ENCODE peak calls at places on chromosomes 11 and 22, in ten cellular contexts. L is SK-N-SH, P is transverse colon, W is HCT116, X is breast epithelium, V is suprapubic skin, A is spleen, B is GM23338, C is GM12878, T is esophagus muscularis mucosa. Q is an unnamed sample.

GRCh38 chr11:114477946-114478537 is 38.8 kb downstream of the REXO2 start:
- DNase-seq in L (no peak), P (no peak), W (no peak), X (no peak), V (no peak), A (no peak), B (peak), C (no peak), T (no peak), Q (no peak)

GRCh38 chr22:44680481-44680894 is 21.5 kb upstream of the PRR5 start:
- DNase-seq in L (peak), P (no peak), W (no peak), X (no peak), V (no peak), A (no peak), B (no peak), C (no peak), T (no peak), Q (no peak)

GRCh38 chr11:91871048-91871447 is 353.6 kb upstream of the FAT3 start:
- DNase-seq in L (no peak), P (no peak), W (no peak), X (no peak), V (no peak), A (no peak), B (no peak), C (no peak), T (no peak), Q (no peak)

GRCh38 chr11:17256512-17256911 is 20.0 kb upstream of the NUCB2 start:
- DNase-seq in L (no peak), P (no peak), W (no peak), X (no peak), V (no peak), A (no peak), B (no peak), C (no peak), T (no peak), Q (no peak)

GRCh38 chr11:614583-615452 is 932 bp downstream of the IRF7 start:
- DNase-seq in L (no peak), P (peak), W (no peak), X (no peak), V (no peak), A (peak), B (no peak), C (no peak), T (no peak), Q (no peak)

GRCh38 chr11:3834349-3835099 is 6.2 kb downstream of the RHOG start:
- DNase-seq in L (no peak), P (peak), W (no peak), X (no peak), V (peak), A (peak), B (peak), C (no peak), T (no peak), Q (peak)

GRCh38 chr11:91220476-91221202 is 997.8 kb upstream of the CHORDC1 start:
- DNase-seq in L (no peak), P (no peak), W (no peak), X (no peak), V (no peak), A (no peak), B (no peak), C (no peak), T (no peak), Q (no peak)

GRCh38 chr22:20064545-20065262 is 15.3 kb upstream of the DGCR8 start:
- DNase-seq in L (no peak), P (no peak), W (no peak), X (no peak), V (no peak), A (no peak), B (no peak), C (no peak), T (no peak), Q (no peak)

GRCh38 chr22:17831527-17832251 is 57.4 kb upstream of the BID start:
- DNase-seq in L (no peak), P (no peak), W (no peak), X (no peak), V (no peak), A (no peak), B (no peak), C (no peak), T (no peak), Q (no peak)

GRCh38 chr11:1839924-1840779 is 1.4 kb downstream of the TNNI2 start:
- DNase-seq in L (no peak), P (peak), W (no peak), X (no peak), V (no peak), A (peak), B (no peak), C (no peak), T (no peak), Q (peak)

GRCh38 chr22:35628732-35629131 is 11.6 kb upstream of the MB start:
- DNase-seq in L (no peak), P (no peak), W (no peak), X (no peak), V (no peak), A (no peak), B (no peak), C (no peak), T (no peak), Q (no peak)

GRCh38 chr11:1531418-1531817 is 40.7 kb downstream of the DUSP8 start:
- DNase-seq in L (no peak), P (no peak), W (no peak), X (no peak), V (no peak), A (no peak), B (no peak), C (no peak), T (no peak), Q (no peak)

GRCh38 chr22:26502688-26503561 is 9.3 kb downstream of the TFIP11 start:
- DNase-seq in L (peak), P (peak), W (no peak), X (no peak), V (no peak), A (peak), B (peak), C (no peak), T (no peak), Q (peak)

GRCh38 chr11:112555491-112556364 is 295.1 kb upstream of the PLET1 start:
- DNase-seq in L (peak), P (peak), W (peak), X (no peak), V (no peak), A (peak), B (peak), C (no peak), T (no peak), Q (peak)

DNA sequence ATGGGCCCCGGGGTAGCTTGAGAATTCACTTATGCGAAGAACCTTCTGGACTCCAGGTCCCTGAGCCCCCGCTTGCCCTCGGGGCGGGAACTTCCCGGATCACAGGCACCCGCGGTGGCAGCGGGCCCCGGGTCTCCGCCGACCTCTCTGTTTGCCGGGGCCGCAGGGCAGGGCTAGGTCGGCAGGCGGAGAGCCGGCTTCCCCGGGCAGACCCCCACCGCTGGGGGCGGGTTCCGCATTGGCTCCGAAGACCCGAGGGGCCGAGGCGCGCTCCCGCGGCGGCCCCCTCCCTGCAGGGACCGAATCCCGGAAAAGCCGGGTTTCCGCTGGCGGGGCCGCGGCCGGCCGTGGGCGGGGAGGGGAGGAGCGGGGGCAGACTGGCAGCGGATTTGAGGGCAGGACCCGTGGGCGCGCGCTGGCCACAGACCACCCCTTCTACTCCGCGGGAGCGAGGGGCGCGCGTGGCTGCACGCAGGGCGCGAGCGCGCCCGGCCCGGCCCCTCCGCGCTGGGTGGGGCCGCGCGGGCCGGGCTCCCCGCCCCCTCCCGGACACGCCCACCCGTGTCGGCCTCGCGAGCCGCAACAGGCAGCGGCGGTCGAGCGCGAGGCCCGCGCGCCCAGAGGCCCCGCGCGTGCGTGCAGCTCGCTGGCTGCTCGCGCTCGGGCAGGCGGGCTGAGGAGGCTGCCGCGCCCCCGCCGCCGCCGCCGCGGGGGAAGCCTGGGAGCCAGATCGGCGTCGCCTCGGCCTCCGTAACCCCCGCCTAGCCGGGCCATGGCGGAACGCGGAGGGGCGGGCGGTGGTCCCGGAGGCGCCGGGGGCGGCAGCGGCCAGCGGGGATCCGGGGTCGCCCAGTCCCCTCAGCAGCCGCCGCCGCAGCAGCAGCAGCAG is at the start of gene PACS1:
- DNase-seq in L (peak), P (peak), W (no peak), X (peak), V (peak), A (peak), B (peak), C (no peak), T (no peak), Q (peak)
- TF ChIP-seq POLR2AphosphoS5 in L (peak), P (no peak), W (peak), X (peak), V (no peak), A (peak), B (peak), C (peak), T (peak), Q (no peak)

GRCh38 chr11:60703374-60703773 is 4.0 kb downstream of the MS4A8 start:
- DNase-seq in L (no peak), P (no peak), W (no peak), X (no peak), V (no peak), A (no peak), B (no peak), C (no peak), T (peak), Q (no peak)

GRCh38 chr11:60701509-60701818 is 2.1 kb downstream of the MS4A8 start:
- DNase-seq in L (no peak), P (no peak), W (no peak), X (no peak), V (no peak), A (no peak), B (no peak), C (no peak), T (no peak), Q (no peak)

GRCh38 chr11:60699282-60699681 is at the start of gene MS4A8:
- DNase-seq in L (no peak), P (peak), W (no peak), X (no peak), V (no peak), A (no peak), B (no peak), C (no peak), T (peak), Q (no peak)

GRCh38 chr11:60705895-60706294 is 6.5 kb downstream of the MS4A8 start:
- DNase-seq in L (no peak), P (no peak), W (no peak), X (no peak), V (no peak), A (no peak), B (no peak), C (no peak), T (peak), Q (no peak)

DNA sequence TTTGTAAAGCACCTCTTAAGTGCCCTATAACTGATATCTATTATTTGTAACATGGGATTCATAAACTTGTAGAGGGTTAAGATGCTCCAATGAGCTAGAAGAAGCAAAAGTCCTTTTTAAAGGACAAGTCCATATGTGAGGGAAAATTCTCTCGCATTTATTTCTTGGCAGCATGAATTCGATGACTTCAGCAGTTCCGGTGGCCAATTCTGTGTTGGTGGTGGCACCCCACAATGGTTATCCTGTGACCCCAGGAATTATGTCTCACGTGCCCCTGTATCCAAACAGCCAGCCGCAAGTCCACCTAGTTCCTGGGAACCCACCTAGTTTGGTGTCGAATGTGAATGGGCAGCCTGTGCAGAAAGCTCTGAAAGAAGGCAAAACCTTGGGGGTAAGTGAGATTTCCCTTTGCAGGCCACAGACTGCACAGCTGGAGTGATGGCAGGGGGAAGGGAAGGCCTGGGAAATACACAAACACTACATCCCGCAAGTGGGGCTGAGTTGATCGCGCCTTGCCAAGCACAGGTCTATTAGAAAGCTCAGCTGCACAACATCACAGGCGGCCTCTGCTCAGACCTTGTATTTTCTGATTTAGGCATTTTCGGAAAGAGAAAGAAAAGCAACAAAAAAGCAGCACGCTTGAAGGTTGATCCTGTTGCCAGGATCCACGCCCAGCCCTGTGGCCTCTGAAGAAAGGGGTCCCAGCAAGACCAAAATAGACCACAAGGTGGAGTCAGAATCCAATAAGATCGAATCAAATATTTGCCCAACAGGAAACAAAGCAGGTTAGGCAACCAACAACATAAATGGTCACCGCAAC is 1.5 kb downstream of the MS4A8 start:
- DNase-seq in L (peak), P (peak), W (peak), X (no peak), V (no peak), A (no peak), B (peak), C (no peak), T (peak), Q (no peak)
- TF ChIP-seq CTCF in L (peak), P (peak), W (peak), X (peak), V (no peak), A (no peak), B (peak), C (peak), T (no peak), Q (no peak)

DNA sequence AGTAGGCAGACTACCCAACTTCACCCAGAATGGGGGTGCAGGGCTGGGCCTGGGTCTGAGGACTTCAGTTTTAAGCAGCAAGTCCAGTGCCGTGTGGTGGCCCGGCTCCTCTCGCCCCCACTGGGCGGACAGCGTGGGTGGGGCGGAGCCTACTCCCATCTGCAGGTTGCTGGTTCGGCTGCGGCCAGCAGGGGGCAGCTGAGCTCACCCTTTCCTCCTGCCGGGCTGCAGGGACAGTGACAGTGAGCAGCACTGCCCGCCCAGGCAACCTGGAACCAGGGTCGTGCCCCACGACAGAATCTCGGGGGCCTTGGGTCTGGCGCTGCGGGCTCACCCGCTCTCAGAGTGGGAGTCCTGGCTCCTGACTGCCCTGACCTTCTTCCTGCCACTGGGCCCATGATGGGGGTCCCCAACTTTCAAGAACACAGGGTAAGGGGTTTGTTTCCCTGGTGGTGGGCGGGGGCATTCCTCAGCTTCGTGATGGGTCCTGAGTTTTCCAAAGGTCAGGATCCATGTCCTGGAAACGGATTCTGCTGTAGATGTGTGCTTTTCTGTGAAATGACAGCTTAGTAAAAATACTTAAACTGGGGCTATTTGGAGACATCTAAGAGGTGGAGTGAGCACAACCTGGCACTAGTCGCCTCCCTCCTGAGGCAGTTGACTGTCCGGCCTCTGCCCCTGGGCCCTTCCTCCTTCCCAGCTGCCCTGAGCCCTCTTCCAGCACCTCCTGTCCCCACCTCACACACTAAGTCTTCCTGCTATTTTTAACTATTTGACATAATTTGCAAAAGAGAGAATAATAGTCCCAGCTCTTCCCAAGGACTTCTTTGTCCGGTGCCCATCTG is 6.0 kb upstream of the NEAT1 start:
- DNase-seq in L (peak), P (peak), W (peak), X (peak), V (peak), A (peak), B (peak), C (no peak), T (peak), Q (peak)
- TF ChIP-seq POLR2AphosphoS5 in L (peak), P (no peak), W (peak), X (peak), V (no peak), A (peak), B (peak), C (no peak), T (no peak), Q (peak)

GRCh38 chr11:22203281-22203680 is 10.4 kb downstream of the ANO5 start:
- DNase-seq in L (no peak), P (no peak), W (no peak), X (no peak), V (no peak), A (no peak), B (no peak), C (no peak), T (no peak), Q (no peak)
- TF ChIP-seq CTCF in L (no peak), P (no peak), W (no peak), X (no peak), V (no peak), A (no peak), B (no peak), C (no peak), T (no peak), Q (no peak)

GRCh38 chr22:43471606-43472135 is 59.9 kb downstream of the MPPED1 start:
- DNase-seq in L (no peak), P (no peak), W (no peak), X (no peak), V (no peak), A (peak), B (no peak), C (no peak), T (no peak), Q (no peak)
- TF ChIP-seq POLR2AphosphoS5 in L (no peak), P (no peak), W (no peak), X (no peak), V (no peak), A (no peak), B (no peak), C (no peak), T (no peak), Q (no peak)

GRCh38 chr11:104534268-104534667 is 364.0 kb downstream of the CASP12 start:
- DNase-seq in L (no peak), P (no peak), W (no peak), X (no peak), V (no peak), A (no peak), B (peak), C (no peak), T (no peak), Q (no peak)

GRCh38 chr11:104529916-104530315 is 366.0 kb upstream of the PDGFD start:
- DNase-seq in L (no peak), P (no peak), W (no peak), X (no peak), V (no peak), A (no peak), B (no peak), C (no peak), T (no peak), Q (no peak)

GRCh38 chr11:104529213-104529612 is 365.3 kb upstream of the PDGFD start:
- DNase-seq in L (no peak), P (no peak), W (no peak), X (no peak), V (no peak), A (no peak), B (no peak), C (no peak), T (no peak), Q (no peak)

GRCh38 chr11:104531894-104532293 is 366.4 kb downstream of the CASP12 start:
- DNase-seq in L (no peak), P (no peak), W (no peak), X (no peak), V (no peak), A (no peak), B (no peak), C (no peak), T (no peak), Q (no peak)

GRCh38 chr11:104531075-104531474 is 367.1 kb upstream of the PDGFD start:
- DNase-seq in L (no peak), P (no peak), W (no peak), X (no peak), V (no peak), A (no peak), B (peak), C (no peak), T (no peak), Q (peak)
- TF ChIP-seq CTCF in L (peak), P (no peak), W (no peak), X (no peak), V (no peak), A (no peak), B (peak), C (peak), T (no peak), Q (no peak)

GRCh38 chr11:120562806-120563425 is 51.4 kb downstream of the GRIK4 start:
- DNase-seq in L (no peak), P (no peak), W (no peak), X (no peak), V (no peak), A (peak), B (no peak), C (no peak), T (no peak), Q (no peak)

GRCh38 chr11:120565436-120566155 is 54.0 kb downstream of the GRIK4 start:
- DNase-seq in L (no peak), P (no peak), W (no peak), X (no peak), V (no peak), A (no peak), B (no peak), C (no peak), T (no peak), Q (no peak)

GRCh38 chr11:120566176-120566575 is 54.6 kb downstream of the GRIK4 start:
- DNase-seq in L (no peak), P (no peak), W (peak), X (no peak), V (no peak), A (no peak), B (no peak), C (no peak), T (no peak), Q (no peak)

GRCh38 chr11:120563698-120564572 is 52.4 kb downstream of the GRIK4 start:
- DNase-seq in L (no peak), P (no peak), W (no peak), X (peak), V (no peak), A (peak), B (peak), C (no peak), T (no peak), Q (no peak)

DNA sequence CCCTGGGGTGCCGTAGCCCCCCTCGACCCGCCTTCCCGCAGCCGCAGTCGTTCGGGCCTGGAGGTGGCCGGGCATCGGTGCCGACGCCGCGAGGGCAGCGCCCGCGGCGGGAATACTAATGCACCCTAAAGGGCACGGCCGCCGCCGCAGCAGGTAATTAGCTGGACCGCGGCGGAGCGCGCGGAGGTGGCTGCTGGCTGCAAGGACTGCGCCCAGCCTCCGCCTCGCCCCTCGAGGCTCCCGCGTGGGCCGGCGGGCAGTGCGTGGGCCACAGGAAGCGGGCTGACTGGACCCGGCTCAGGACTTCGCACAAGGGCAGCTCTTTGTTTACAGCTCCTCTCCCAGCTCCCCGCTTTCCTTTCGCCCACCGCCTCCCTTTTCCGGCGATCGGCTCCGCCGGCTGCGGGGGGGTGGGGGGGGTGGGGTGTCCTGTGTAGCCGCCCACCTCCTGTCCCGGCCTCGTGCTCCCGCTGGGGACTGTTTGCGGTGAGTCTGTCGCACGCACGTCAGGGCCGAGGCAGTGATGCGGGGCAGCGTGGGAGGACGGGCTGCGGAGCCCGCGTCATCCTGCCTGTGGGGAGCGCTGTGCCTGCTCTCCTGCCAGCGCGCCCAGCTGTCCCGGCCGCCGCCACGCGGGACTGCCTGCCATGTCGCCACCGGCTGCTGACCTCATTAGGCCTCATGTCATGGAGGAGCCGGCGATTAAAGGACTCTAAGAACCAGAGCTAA is 53.2 kb downstream of the GRIK4 start:
- DNase-seq in L (peak), P (no peak), W (no peak), X (peak), V (no peak), A (peak), B (peak), C (peak), T (no peak), Q (no peak)
- TF ChIP-seq POLR2AphosphoS5 in L (no peak), P (no peak), W (no peak), X (no peak), V (no peak), A (no peak), B (peak), C (no peak), T (no peak), Q (no peak)